ENCODE peak calls at places on chromosomes 4 and X, in ten cellular contexts. N is SJSA1; Z is GM12865; F is H7; O is A549; Q is GM23248; D is CD8-positive, alpha-beta T cell; H is psoas muscle; B is astrocyte of the spinal cord; U is HL-60. R is an unnamed sample.

GRCh38 chr4:99205104-99205979 is 13.7 kb downstream of the ADH6 start:
- DNase-seq in N (no peak), Z (no peak), F (peak; percentile 26), O (no peak), Q (peak; percentile 76), D (no peak), H (no peak), B (peak; percentile 36), U (no peak), R (peak; percentile 25)

GRCh38 chr4:9825049-9825448 is 43.6 kb downstream of the DRD5 start:
- DNase-seq in N (no peak), Z (peak; percentile 12), F (no peak), O (no peak), Q (no peak), D (no peak), H (no peak), B (no peak), U (no peak), R (no peak)

GRCh38 chr4:83436680-83437079 is 18.9 kb downstream of the HELQ start:
- DNase-seq in N (no peak), Z (no peak), F (peak; percentile 22), O (no peak), Q (no peak), D (no peak), H (no peak), B (no peak), U (no peak), R (no peak)

GRCh38 chr4:36322921-36323354 is 41.5 kb downstream of the DTHD1 start:
- DNase-seq in N (no peak), Z (peak; percentile 71), F (no peak), O (no peak), Q (no peak), D (peak; percentile 16), H (no peak), B (no peak), U (no peak), R (no peak)

GRCh38 chr4:79869597-79870336 is 203.3 kb downstream of the ANTXR2 start:
- DNase-seq in N (no peak), Z (no peak), F (no peak), O (no peak), Q (no peak), D (no peak), H (no peak), B (no peak), U (no peak), R (no peak)

GRCh38 chr4:105196523-105197145 is 50.0 kb downstream of the TET2 start:
- DNase-seq in N (peak; percentile 31), Z (peak; percentile 13), F (no peak), O (peak; percentile 6), Q (peak; percentile 10), D (no peak), H (no peak), B (peak; percentile 31), U (no peak), R (no peak)

GRCh38 chr4:105698607-105699006 is 9.9 kb downstream of the INTS12 start:
- DNase-seq in N (no peak), Z (no peak), F (no peak), O (no peak), Q (no peak), D (no peak), H (no peak), B (no peak), U (no peak), R (no peak)

GRCh38 chr4:1462009-1462767 is 55.9 kb upstream of the NKX1-1 start:
- DNase-seq in N (no peak), Z (no peak), F (peak; percentile 83), O (no peak), Q (no peak), D (no peak), H (no peak), B (no peak), U (no peak), R (no peak)

GRCh38 chrX:10326578-10326977 is 169.8 kb downstream of the CLCN4 start:
- DNase-seq in N (no peak), Z (peak; percentile 2), F (no peak), O (peak; percentile 77), Q (peak; percentile 50), D (no peak), H (no peak), B (no peak), U (no peak), R (peak; percentile 25)

GRCh38 chrX:252421-253291 is 28.5 kb upstream of the PLCXD1 start:
- DNase-seq in N (no peak), Z (no peak), F (no peak), O (peak; percentile 1), Q (no peak), D (no peak), H (no peak), B (no peak), U (no peak), R (no peak)

GRCh38 chr4:67126115-67126514 is 419.2 kb downstream of the CENPC start:
- DNase-seq in N (no peak), Z (no peak), F (no peak), O (no peak), Q (no peak), D (no peak), H (no peak), B (no peak), U (no peak), R (no peak)

GRCh38 chr4:12293906-12294525 is 865.3 kb upstream of the HS3ST1 start:
- DNase-seq in N (no peak), Z (no peak), F (no peak), O (no peak), Q (no peak), D (no peak), H (no peak), B (no peak), U (no peak), R (no peak)
- H3K4me3 ChIP-seq in N (no peak overlapping the region), Z (no peak overlapping the region), F (no peak overlapping the region), O (no peak overlapping the region), Q (no peak overlapping the region), D (no peak overlapping the region), H (no peak overlapping the region), B (no peak overlapping the region), U (no peak overlapping the region), R (no peak overlapping the region)

GRCh38 chrX:48971325-48972213 is at the start of gene KCND1:
- DNase-seq in N (no peak), Z (no peak), F (peak; percentile 96), O (no peak), Q (peak; percentile 47), D (no peak), H (peak; percentile 52), B (peak; percentile 63), U (no peak), R (peak; percentile 27)
- H3K4me3 ChIP-seq in N (no peak within 1 kb of the TSS), Z (no peak within 1 kb of the TSS), F (peak within 1 kb of the TSS; percentile 58), O (peak within 1 kb of the TSS; percentile 0), Q (peak within 1 kb of the TSS; percentile 64), D (no peak within 1 kb of the TSS), H (peak within 1 kb of the TSS; percentile 50), B (peak within 1 kb of the TSS; percentile 45), U (no peak within 1 kb of the TSS), R (peak within 1 kb of the TSS; percentile 30)

DNA sequence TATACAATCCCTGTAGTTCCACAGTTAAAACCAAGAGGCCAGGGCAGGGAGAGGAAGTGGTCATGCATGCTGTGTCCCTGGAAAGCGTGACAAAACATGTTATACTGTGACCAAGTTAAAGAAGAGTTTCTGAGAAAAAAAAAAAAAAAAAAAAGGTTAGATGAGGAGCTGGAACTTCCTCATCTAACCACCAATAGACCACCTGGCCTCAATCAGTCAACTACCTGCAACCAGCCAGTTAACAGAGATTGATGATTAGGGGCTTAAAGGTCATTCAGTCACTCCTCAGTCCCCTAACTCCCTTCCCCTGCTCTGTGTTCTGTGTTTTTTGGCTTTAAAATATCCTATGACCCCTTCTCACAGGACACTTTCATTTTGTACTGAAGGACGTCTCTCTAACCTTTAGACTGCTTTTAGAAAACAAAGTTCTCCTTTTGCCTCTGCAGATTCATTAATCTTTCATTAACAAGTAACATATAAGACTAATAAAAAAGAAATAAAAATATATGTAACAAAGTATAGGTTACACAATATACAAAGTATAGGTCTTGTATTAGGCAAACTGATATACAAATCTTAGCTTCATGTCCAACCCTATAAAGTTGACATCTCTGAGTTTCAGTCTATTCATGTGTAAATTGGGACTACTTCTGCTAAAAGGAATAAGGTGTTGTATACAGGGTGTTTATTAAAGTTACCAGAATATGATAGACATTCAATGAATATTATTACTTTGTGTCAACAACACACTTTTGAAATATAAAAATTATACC is 179.1 kb upstream of the NDST4 start:
- DNase-seq in N (no peak), Z (peak; percentile 24), F (peak; percentile 2), O (no peak), Q (no peak), D (no peak), H (no peak), B (no peak), U (no peak), R (no peak)
- H3K4me3 ChIP-seq in N (no peak overlapping the region), Z (no peak overlapping the region), F (no peak overlapping the region), O (no peak overlapping the region), Q (no peak overlapping the region), D (no peak overlapping the region), H (no peak overlapping the region), B (no peak overlapping the region), U (no peak overlapping the region), R (no peak overlapping the region)

GRCh38 chr4:142405021-142405991 is 440.8 kb downstream of the INPP4B start:
- DNase-seq in N (peak; percentile 66), Z (peak; percentile 78), F (no peak), O (peak; percentile 73), Q (peak; percentile 86), D (peak; percentile 49), H (peak; percentile 47), B (peak; percentile 85), U (peak; percentile 95), R (peak; percentile 40)
- H3K4me3 ChIP-seq in N (peak overlapping the region; percentile 39), Z (peak overlapping the region; percentile 56), F (peak overlapping the region; percentile 16), O (peak overlapping the region; percentile 45), Q (peak overlapping the region; percentile 84), D (peak overlapping the region; percentile 72), H (peak overlapping the region; percentile 65), B (peak overlapping the region; percentile 50), U (peak overlapping the region; percentile 57), R (peak overlapping the region; percentile 60)

DNA sequence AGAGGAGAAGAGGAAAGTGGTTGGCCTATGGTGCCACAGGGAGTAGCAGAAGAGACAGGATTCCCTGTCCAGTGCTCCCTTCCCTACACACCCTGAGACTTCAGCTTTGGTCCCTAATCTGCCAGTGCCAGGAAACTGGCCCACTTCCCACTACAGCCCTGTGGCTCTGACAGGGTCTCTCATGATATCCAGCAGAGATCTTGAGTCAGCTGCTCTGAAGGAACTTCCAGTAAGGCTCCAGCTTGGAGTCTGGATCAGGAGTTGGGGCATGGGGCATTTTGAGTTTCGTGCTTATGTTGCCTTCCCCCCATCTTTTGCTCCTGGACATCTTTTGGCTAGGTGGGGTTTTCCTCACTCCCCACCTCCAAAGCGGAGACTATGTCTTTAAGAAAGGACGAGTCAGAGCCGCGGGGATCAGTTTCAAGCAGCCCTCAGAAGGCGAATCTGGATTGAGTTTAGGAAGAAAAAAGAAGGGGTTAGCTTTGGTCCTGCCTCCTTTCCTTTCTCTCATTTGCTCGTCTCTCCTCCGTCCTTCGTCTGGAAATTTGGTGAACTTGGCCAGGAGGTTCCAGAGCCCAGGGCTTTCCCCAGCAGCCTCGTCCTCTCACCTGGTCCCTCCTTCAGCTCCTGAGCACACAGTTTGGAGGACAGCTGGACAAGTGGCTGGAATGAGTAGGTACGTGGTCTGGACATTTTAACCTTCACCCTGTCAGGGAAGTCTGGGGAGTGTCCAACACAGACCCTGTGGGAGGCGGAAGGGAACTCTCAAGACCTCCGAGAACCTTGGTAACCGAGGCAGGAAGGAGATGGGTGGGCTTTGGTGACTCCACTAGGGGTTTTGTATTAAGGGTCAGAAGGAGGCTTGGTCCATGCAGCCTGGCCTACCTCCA is 104.4 kb downstream of the RTL5 start:
- DNase-seq in N (no peak), Z (no peak), F (no peak), O (no peak), Q (peak; percentile 57), D (no peak), H (no peak), B (no peak), U (no peak), R (no peak)
- H3K4me3 ChIP-seq in N (no peak overlapping the region), Z (no peak overlapping the region), F (no peak overlapping the region), O (no peak overlapping the region), Q (peak overlapping the region; percentile 68), D (no peak overlapping the region), H (no peak overlapping the region), B (peak overlapping the region; percentile 20), U (no peak overlapping the region), R (no peak overlapping the region)